ENCODE peak calls at places on chromosomes 4 and X, in seven cellular contexts. One of them, this sample, is unnamed.

GRCh38 chr4:40731792-40732245 is 17.9 kb upstream of the NSUN7 start:
- DNase-seq in AG09309: no peak
- DNase-seq in AG04450: no peak
- DNase-seq in breast epithelium: no peak
- DNase-seq in neural crest cell: no peak
- DNase-seq in lower leg skin: peak; percentile 40
- DNase-seq in mucosa of descending colon: no peak
- DNase-seq in this sample: no peak

GRCh38 chr4:88744609-88745008 is 47.0 kb upstream of the NAP1L5 start:
- DNase-seq in AG09309: no peak
- DNase-seq in AG04450: no peak
- DNase-seq in breast epithelium: no peak
- DNase-seq in neural crest cell: no peak
- DNase-seq in lower leg skin: no peak
- DNase-seq in mucosa of descending colon: no peak
- DNase-seq in this sample: no peak

GRCh38 chr4:86401826-86402225 is 42.0 kb upstream of the MAPK10 start:
- DNase-seq in AG09309: no peak
- DNase-seq in AG04450: no peak
- DNase-seq in breast epithelium: no peak
- DNase-seq in neural crest cell: no peak
- DNase-seq in lower leg skin: no peak
- DNase-seq in mucosa of descending colon: no peak
- DNase-seq in this sample: no peak

GRCh38 chr4:24363751-24364150 is 220.6 kb downstream of the DHX15 start:
- DNase-seq in AG09309: no peak
- DNase-seq in AG04450: no peak
- DNase-seq in breast epithelium: no peak
- DNase-seq in neural crest cell: no peak
- DNase-seq in lower leg skin: no peak
- DNase-seq in mucosa of descending colon: no peak
- DNase-seq in this sample: no peak

GRCh38 chrX:129655547-129656248 is 942 bp upstream of the APLN start:
- DNase-seq in AG09309: no peak
- DNase-seq in AG04450: no peak
- DNase-seq in breast epithelium: peak; percentile 15
- DNase-seq in neural crest cell: no peak
- DNase-seq in lower leg skin: no peak
- DNase-seq in mucosa of descending colon: no peak
- DNase-seq in this sample: no peak

GRCh38 chrX:72306085-72306801 is 529 bp upstream of the CITED1 start:
- DNase-seq in AG09309: no peak
- DNase-seq in AG04450: no peak
- DNase-seq in breast epithelium: no peak
- DNase-seq in neural crest cell: no peak
- DNase-seq in lower leg skin: no peak
- DNase-seq in mucosa of descending colon: no peak
- DNase-seq in this sample: no peak

GRCh38 chrX:84873176-84873575 is 130.5 kb upstream of the APOOL start:
- DNase-seq in AG09309: no peak
- DNase-seq in AG04450: no peak
- DNase-seq in breast epithelium: no peak
- DNase-seq in neural crest cell: no peak
- DNase-seq in lower leg skin: no peak
- DNase-seq in mucosa of descending colon: no peak
- DNase-seq in this sample: no peak

GRCh38 chrX:53022381-53022780 is 26.2 kb upstream of the GPR173 start:
- DNase-seq in AG09309: no peak
- DNase-seq in AG04450: no peak
- DNase-seq in breast epithelium: no peak
- DNase-seq in neural crest cell: no peak
- DNase-seq in lower leg skin: no peak
- DNase-seq in mucosa of descending colon: no peak
- DNase-seq in this sample: no peak

GRCh38 chr4:150973626-150974250 is 41.3 kb downstream of the LRBA start:
- DNase-seq in AG09309: no peak
- DNase-seq in AG04450: no peak
- DNase-seq in breast epithelium: no peak
- DNase-seq in neural crest cell: no peak
- DNase-seq in lower leg skin: no peak
- DNase-seq in mucosa of descending colon: no peak
- DNase-seq in this sample: no peak

GRCh38 chrX:46837543-46838481 is 969 bp downstream of the RP2 start:
- DNase-seq in AG09309: no peak
- DNase-seq in AG04450: no peak
- DNase-seq in breast epithelium: no peak
- DNase-seq in neural crest cell: no peak
- DNase-seq in lower leg skin: no peak
- DNase-seq in mucosa of descending colon: no peak
- DNase-seq in this sample: no peak

GRCh38 chrX:46838974-46839480 is 2.2 kb downstream of the RP2 start:
- DNase-seq in AG09309: no peak
- DNase-seq in AG04450: no peak
- DNase-seq in breast epithelium: no peak
- DNase-seq in neural crest cell: no peak
- DNase-seq in lower leg skin: no peak
- DNase-seq in mucosa of descending colon: no peak
- DNase-seq in this sample: no peak

GRCh38 chrX:46838482-46838857 is 1.6 kb downstream of the RP2 start:
- DNase-seq in AG09309: no peak
- DNase-seq in AG04450: no peak
- DNase-seq in breast epithelium: no peak
- DNase-seq in neural crest cell: no peak
- DNase-seq in lower leg skin: no peak
- DNase-seq in mucosa of descending colon: no peak
- DNase-seq in this sample: no peak

GRCh38 chrX:46840946-46841740 is 4.3 kb downstream of the RP2 start:
- DNase-seq in AG09309: no peak
- DNase-seq in AG04450: no peak
- DNase-seq in breast epithelium: no peak
- DNase-seq in neural crest cell: no peak
- DNase-seq in lower leg skin: no peak
- DNase-seq in mucosa of descending colon: no peak
- DNase-seq in this sample: no peak

GRCh38 chrX:46836701-46837542 is at the start of gene RP2:
- DNase-seq in AG09309: peak; percentile 66
- DNase-seq in AG04450: peak; percentile 86
- DNase-seq in breast epithelium: peak; percentile 90
- DNase-seq in neural crest cell: peak; percentile 73
- DNase-seq in lower leg skin: peak; percentile 88
- DNase-seq in mucosa of descending colon: peak; percentile 95
- DNase-seq in this sample: peak; percentile 76
- TF ChIP-seq CTCF in AG09309: no peak
- TF ChIP-seq CTCF in AG04450: no peak
- TF ChIP-seq CTCF in breast epithelium: peak; percentile 23
- TF ChIP-seq CTCF in neural crest cell: peak; percentile 20
- TF ChIP-seq CTCF in lower leg skin: no peak
- TF ChIP-seq CTCF in mucosa of descending colon: peak; percentile 11
- TF ChIP-seq CTCF in this sample: no peak

GRCh38 chrX:12824944-12825343 is 33.7 kb downstream of the PRPS2 start:
- DNase-seq in AG09309: no peak
- DNase-seq in AG04450: no peak
- DNase-seq in breast epithelium: no peak
- DNase-seq in neural crest cell: no peak
- DNase-seq in lower leg skin: no peak
- DNase-seq in mucosa of descending colon: no peak
- DNase-seq in this sample: no peak
- TF ChIP-seq CTCF in AG09309: no peak
- TF ChIP-seq CTCF in AG04450: peak; percentile 12
- TF ChIP-seq CTCF in breast epithelium: no peak
- TF ChIP-seq CTCF in neural crest cell: no peak
- TF ChIP-seq CTCF in lower leg skin: no peak
- TF ChIP-seq CTCF in mucosa of descending colon: no peak
- TF ChIP-seq CTCF in this sample: no peak

DNA sequence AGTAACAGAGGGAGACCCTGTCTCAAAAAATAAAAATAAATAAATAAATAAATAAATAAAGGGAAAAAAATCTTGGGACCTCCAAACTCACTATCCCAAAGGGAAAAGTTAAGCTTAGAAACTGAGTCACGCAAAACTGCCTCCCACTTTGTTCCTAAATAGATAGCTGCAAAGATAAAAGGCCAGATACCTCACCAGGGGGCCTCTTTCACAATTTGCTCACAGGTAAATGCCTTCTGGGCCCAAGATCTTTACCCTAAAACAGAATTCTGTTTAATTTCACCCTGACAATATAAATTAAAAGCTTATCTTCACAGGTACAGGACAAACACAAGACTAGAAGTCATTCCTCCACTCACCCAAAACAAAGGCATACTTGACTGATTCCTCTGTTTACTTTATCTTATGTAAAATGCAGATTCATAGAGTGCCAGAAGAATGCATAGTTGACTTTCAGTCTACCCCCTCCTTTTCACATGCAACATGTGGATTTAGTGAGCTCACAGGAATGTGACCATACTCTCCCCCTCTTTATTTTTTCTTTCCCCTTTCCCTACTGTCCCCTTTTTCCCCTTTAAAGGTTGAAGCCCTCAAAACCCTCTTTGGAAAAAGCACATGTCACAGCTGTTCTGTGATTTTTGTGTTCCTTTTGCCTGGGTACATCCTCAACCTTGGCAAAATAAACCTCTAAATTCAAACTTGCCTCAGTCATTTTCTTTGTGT is 23.4 kb downstream of the ELF2 start:
- DNase-seq in AG09309: no peak
- DNase-seq in AG04450: no peak
- DNase-seq in breast epithelium: no peak
- DNase-seq in neural crest cell: no peak
- DNase-seq in lower leg skin: no peak
- DNase-seq in mucosa of descending colon: no peak
- DNase-seq in this sample: no peak
- TF ChIP-seq CTCF in AG09309: no peak
- TF ChIP-seq CTCF in AG04450: no peak
- TF ChIP-seq CTCF in breast epithelium: no peak
- TF ChIP-seq CTCF in neural crest cell: no peak
- TF ChIP-seq CTCF in lower leg skin: no peak
- TF ChIP-seq CTCF in mucosa of descending colon: no peak
- TF ChIP-seq CTCF in this sample: no peak

DNA sequence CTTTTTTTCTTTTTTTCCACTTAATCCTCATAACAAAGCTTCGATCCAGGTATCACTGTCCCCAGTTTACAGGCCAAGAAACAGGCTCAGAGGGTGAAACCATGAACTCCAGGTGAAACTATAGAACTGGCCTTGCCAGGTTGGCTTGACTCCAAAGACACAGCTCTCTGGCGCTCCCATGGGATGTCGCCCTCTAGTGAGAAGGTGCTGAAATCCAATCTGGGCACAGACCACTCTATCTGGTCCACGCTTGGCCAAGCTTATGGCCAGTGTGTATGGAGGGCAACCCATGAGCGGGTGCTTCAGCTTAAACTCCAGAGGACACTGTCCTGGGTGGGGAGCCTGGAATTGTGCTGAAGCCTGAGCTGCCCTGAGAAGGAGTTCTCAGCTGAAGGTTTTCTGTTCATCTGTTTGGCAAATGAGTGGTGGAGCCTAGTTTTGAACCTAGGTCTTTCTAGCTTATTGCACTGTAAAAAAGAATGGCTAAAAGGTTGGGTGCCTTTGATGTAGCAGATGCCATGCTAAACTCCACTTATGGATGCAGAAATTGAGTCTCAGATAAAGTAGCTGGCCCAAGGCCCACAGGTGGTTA is 70.5 kb downstream of the SEL1L3 start:
- DNase-seq in AG09309: no peak
- DNase-seq in AG04450: no peak
- DNase-seq in breast epithelium: no peak
- DNase-seq in neural crest cell: peak; percentile 20
- DNase-seq in lower leg skin: no peak
- DNase-seq in mucosa of descending colon: peak; percentile 40
- DNase-seq in this sample: no peak
- TF ChIP-seq CTCF in AG09309: peak; percentile 32
- TF ChIP-seq CTCF in AG04450: peak; percentile 30
- TF ChIP-seq CTCF in breast epithelium: no peak
- TF ChIP-seq CTCF in neural crest cell: peak; percentile 43
- TF ChIP-seq CTCF in lower leg skin: no peak
- TF ChIP-seq CTCF in mucosa of descending colon: no peak
- TF ChIP-seq CTCF in this sample: no peak

GRCh38 chr4:7715251-7716014 is 224.2 kb downstream of the AFAP1 start:
- DNase-seq in AG09309: no peak
- DNase-seq in AG04450: no peak
- DNase-seq in breast epithelium: no peak
- DNase-seq in neural crest cell: no peak
- DNase-seq in lower leg skin: no peak
- DNase-seq in mucosa of descending colon: no peak
- DNase-seq in this sample: no peak

GRCh38 chr4:7716322-7716721 is 223.3 kb downstream of the AFAP1 start:
- DNase-seq in AG09309: no peak
- DNase-seq in AG04450: no peak
- DNase-seq in breast epithelium: no peak
- DNase-seq in neural crest cell: no peak
- DNase-seq in lower leg skin: no peak
- DNase-seq in mucosa of descending colon: no peak
- DNase-seq in this sample: no peak

GRCh38 chr4:7713757-7714156 is 225.9 kb downstream of the AFAP1 start:
- DNase-seq in AG09309: no peak
- DNase-seq in AG04450: no peak
- DNase-seq in breast epithelium: no peak
- DNase-seq in neural crest cell: no peak
- DNase-seq in lower leg skin: no peak
- DNase-seq in mucosa of descending colon: peak; percentile 21
- DNase-seq in this sample: no peak

GRCh38 chr4:7714738-7715137 is 224.9 kb downstream of the AFAP1 start:
- DNase-seq in AG09309: no peak
- DNase-seq in AG04450: no peak
- DNase-seq in breast epithelium: no peak
- DNase-seq in neural crest cell: no peak
- DNase-seq in lower leg skin: no peak
- DNase-seq in mucosa of descending colon: no peak
- DNase-seq in this sample: no peak

DNA sequence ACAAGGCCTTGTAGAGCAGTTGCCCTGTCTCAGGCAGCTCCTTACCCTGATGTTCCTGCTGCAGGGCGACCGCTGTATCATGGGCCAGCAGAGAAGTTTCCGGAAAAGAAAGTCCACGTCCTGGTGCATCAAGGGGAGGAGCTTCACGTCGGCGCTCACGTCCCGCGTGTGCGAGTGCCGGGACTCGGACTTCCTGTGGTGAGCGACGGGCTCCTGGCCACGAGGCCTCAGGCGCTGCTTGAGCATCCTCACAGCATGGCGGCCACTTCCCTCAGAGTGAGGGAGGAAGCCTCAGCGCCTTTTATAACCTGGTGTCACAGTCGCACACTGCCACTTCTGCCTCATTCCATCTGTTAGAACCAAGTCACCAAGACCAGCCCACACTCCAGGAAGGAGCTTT is 225.5 kb downstream of the AFAP1 start:
- DNase-seq in AG09309: no peak
- DNase-seq in AG04450: no peak
- DNase-seq in breast epithelium: no peak
- DNase-seq in neural crest cell: no peak
- DNase-seq in lower leg skin: no peak
- DNase-seq in mucosa of descending colon: peak; percentile 29
- DNase-seq in this sample: no peak
- TF ChIP-seq CTCF in AG09309: no peak
- TF ChIP-seq CTCF in AG04450: no peak
- TF ChIP-seq CTCF in breast epithelium: no peak
- TF ChIP-seq CTCF in neural crest cell: no peak
- TF ChIP-seq CTCF in lower leg skin: no peak
- TF ChIP-seq CTCF in mucosa of descending colon: no peak
- TF ChIP-seq CTCF in this sample: no peak

GRCh38 chrX:110317820-110318663 is at the start of gene AMMECR1:
- DNase-seq in AG09309: peak; percentile 23
- DNase-seq in AG04450: peak; percentile 41
- DNase-seq in breast epithelium: peak; percentile 64
- DNase-seq in neural crest cell: peak; percentile 70
- DNase-seq in lower leg skin: peak; percentile 60
- DNase-seq in mucosa of descending colon: peak; percentile 84
- DNase-seq in this sample: peak; percentile 46
- TF ChIP-seq CTCF in AG09309: no peak
- TF ChIP-seq CTCF in AG04450: no peak
- TF ChIP-seq CTCF in breast epithelium: no peak
- TF ChIP-seq CTCF in neural crest cell: peak; percentile 7
- TF ChIP-seq CTCF in lower leg skin: no peak
- TF ChIP-seq CTCF in mucosa of descending colon: no peak
- TF ChIP-seq CTCF in this sample: no peak

GRCh38 chr4:26055855-26056254 is 141.8 kb downstream of the SMIM20 start:
- DNase-seq in AG09309: no peak
- DNase-seq in AG04450: no peak
- DNase-seq in breast epithelium: no peak
- DNase-seq in neural crest cell: no peak
- DNase-seq in lower leg skin: no peak
- DNase-seq in mucosa of descending colon: no peak
- DNase-seq in this sample: no peak
- TF ChIP-seq CTCF in AG09309: no peak
- TF ChIP-seq CTCF in AG04450: no peak
- TF ChIP-seq CTCF in breast epithelium: no peak
- TF ChIP-seq CTCF in neural crest cell: no peak
- TF ChIP-seq CTCF in lower leg skin: no peak
- TF ChIP-seq CTCF in mucosa of descending colon: no peak
- TF ChIP-seq CTCF in this sample: no peak

This sample was measured in AG09319.